ENCODE peak calls at places on chromosomes 5 and 9, in nine cellular contexts. W, G, M, Y, H, L, Q, U and D are unnamed samples.

GRCh38 chr9:130465383-130466096 is 20.8 kb downstream of the ASS1 start:
- DNase-seq in W (no peak), G (no peak), M (no peak), Y (no peak), H (no peak), L (no peak), Q (no peak), U (no peak), D (no peak)

GRCh38 chr5:83000448-83000847 is 76.7 kb downstream of the TMEM167A start:
- DNase-seq in W (no peak), G (no peak), M (peak), Y (no peak), H (no peak), L (no peak), Q (peak), U (no peak), D (no peak)

GRCh38 chr5:106292654-106293053 is 1378.1 kb downstream of the EFNA5 start:
- DNase-seq in W (no peak), G (no peak), M (no peak), Y (no peak), H (no peak), L (no peak), Q (no peak), U (no peak), D (no peak)

GRCh38 chr5:16616536-16617271 is at the start of gene RETREG1:
- DNase-seq in W (peak), G (no peak), M (no peak), Y (peak), H (peak), L (peak), Q (peak), U (no peak), D (peak)

GRCh38 chr9:114721491-114722362 is 39.7 kb upstream of the TEX48 start:
- DNase-seq in W (no peak), G (no peak), M (peak), Y (no peak), H (no peak), L (no peak), Q (peak), U (no peak), D (no peak)

GRCh38 chr5:172643392-172643871 is 2.4 kb downstream of the NEURL1B start:
- DNase-seq in W (no peak), G (no peak), M (no peak), Y (no peak), H (no peak), L (no peak), Q (no peak), U (no peak), D (peak)

GRCh38 chr9:115944166-115944948 is 209.2 kb upstream of the PAPPA start:
- DNase-seq in W (peak), G (peak), M (peak), Y (peak), H (no peak), L (no peak), Q (peak), U (peak), D (no peak)

GRCh38 chr9:5008206-5008605 is 23.1 kb downstream of the JAK2 start:
- DNase-seq in W (no peak), G (no peak), M (no peak), Y (no peak), H (no peak), L (no peak), Q (peak), U (no peak), D (no peak)

GRCh38 chr9:3719286-3719685 is 193.5 kb upstream of the RFX3 start:
- DNase-seq in W (no peak), G (no peak), M (no peak), Y (no peak), H (no peak), L (no peak), Q (peak), U (no peak), D (no peak)

GRCh38 chr5:62597314-62597713 is 18.7 kb downstream of the LRRC70 start:
- DNase-seq in W (no peak), G (no peak), M (no peak), Y (no peak), H (no peak), L (no peak), Q (no peak), U (no peak), D (no peak)

GRCh38 chr9:101131326-101131725 is 102.8 kb downstream of the PLPPR1 start:
- DNase-seq in W (no peak), G (no peak), M (no peak), Y (no peak), H (no peak), L (no peak), Q (no peak), U (no peak), D (no peak)

GRCh38 chr9:99881769-99882168 is 24.7 kb upstream of the STX17 start:
- DNase-seq in W (no peak), G (no peak), M (no peak), Y (no peak), H (no peak), L (no peak), Q (no peak), U (no peak), D (no peak)

GRCh38 chr5:123670981-123671557 is 159.1 kb downstream of the CSNK1G3 start:
- DNase-seq in W (peak), G (no peak), M (peak), Y (peak), H (no peak), L (peak), Q (peak), U (no peak), D (peak)

GRCh38 chr9:122393284-122393983 is 22.6 kb downstream of the PTGS1 start:
- DNase-seq in W (no peak), G (no peak), M (no peak), Y (no peak), H (no peak), L (no peak), Q (no peak), U (no peak), D (no peak)

GRCh38 chr9:113205449-113206247 is 15.4 kb downstream of the FKBP15 start:
- DNase-seq in W (no peak), G (no peak), M (peak), Y (no peak), H (no peak), L (no peak), Q (peak), U (no peak), D (no peak)

GRCh38 chr9:27129221-27129620 is 20.2 kb downstream of the TEK start:
- DNase-seq in W (no peak), G (no peak), M (no peak), Y (no peak), H (no peak), L (no peak), Q (peak), U (no peak), D (no peak)

GRCh38 chr9:111986035-111986556 is 89.5 kb downstream of the UGCG start:
- DNase-seq in W (no peak), G (no peak), M (peak), Y (no peak), H (no peak), L (no peak), Q (no peak), U (no peak), D (no peak)

GRCh38 chr5:57986746-57987145 is 473.1 kb downstream of the PLK2 start:
- DNase-seq in W (peak), G (no peak), M (peak), Y (peak), H (peak), L (no peak), Q (peak), U (no peak), D (peak)

GRCh38 chr9:86601697-86602096 is 247.5 kb upstream of the TUT7 start:
- DNase-seq in W (no peak), G (no peak), M (peak), Y (no peak), H (no peak), L (no peak), Q (no peak), U (no peak), D (no peak)

GRCh38 chr5:140632366-140633080 is 452 bp downstream of the CD14 start:
- DNase-seq in W (peak), G (no peak), M (peak), Y (peak), H (no peak), L (no peak), Q (peak), U (peak), D (no peak)

GRCh38 chr5:155726267-155726666 is 600.7 kb upstream of the SGCD start:
- DNase-seq in W (no peak), G (no peak), M (peak), Y (no peak), H (no peak), L (no peak), Q (peak), U (no peak), D (no peak)

GRCh38 chr9:33180526-33181184 is 13.5 kb upstream of the B4GALT1 start:
- DNase-seq in W (no peak), G (no peak), M (peak), Y (no peak), H (no peak), L (no peak), Q (peak), U (no peak), D (no peak)

GRCh38 chr5:158917731-158918130 is 182.0 kb downstream of the EBF1 start:
- DNase-seq in W (no peak), G (no peak), M (no peak), Y (no peak), H (no peak), L (no peak), Q (no peak), U (no peak), D (no peak)

GRCh38 chr9:107681988-107682387 is 192.4 kb upstream of the KLF4 start:
- DNase-seq in W (no peak), G (no peak), M (no peak), Y (no peak), H (no peak), L (no peak), Q (no peak), U (no peak), D (no peak)

GRCh38 chr5:103560826-103561225 is 1.8 kb downstream of the NUDT12 start:
- DNase-seq in W (no peak), G (no peak), M (no peak), Y (no peak), H (no peak), L (no peak), Q (no peak), U (no peak), D (no peak)

GRCh38 chr9:90007516-90008430 is 403.0 kb downstream of the GADD45G start:
- DNase-seq in W (no peak), G (no peak), M (peak), Y (no peak), H (no peak), L (no peak), Q (peak), U (no peak), D (no peak)

GRCh38 chr9:3968891-3969290 is 331.0 kb downstream of the GLIS3 start:
- DNase-seq in W (no peak), G (no peak), M (no peak), Y (peak), H (no peak), L (peak), Q (no peak), U (no peak), D (no peak)

GRCh38 chr5:93189707-93190120 is 391.3 kb downstream of the NR2F1-AS1 start:
- DNase-seq in W (no peak), G (no peak), M (peak), Y (peak), H (no peak), L (peak), Q (peak), U (no peak), D (no peak)

GRCh38 chr9:35604578-35605335 is at the start of gene TESK1:
- DNase-seq in W (peak), G (no peak), M (peak), Y (peak), H (no peak), L (peak), Q (peak), U (no peak), D (no peak)

GRCh38 chr5:111254613-111255012 is 30.4 kb downstream of the CAMK4 start:
- DNase-seq in W (no peak), G (no peak), M (peak), Y (no peak), H (no peak), L (no peak), Q (peak), U (no peak), D (no peak)

GRCh38 chr5:143341807-143342570 is 61.5 kb downstream of the NR3C1 start:
- DNase-seq in W (no peak), G (no peak), M (peak), Y (no peak), H (no peak), L (peak), Q (peak), U (no peak), D (no peak)

GRCh38 chr5:91955610-91956009 is 572.5 kb upstream of the ARRDC3 start:
- DNase-seq in W (no peak), G (no peak), M (no peak), Y (no peak), H (no peak), L (no peak), Q (peak), U (peak), D (no peak)

GRCh38 chr5:148666353-148666752 is 12.0 kb upstream of the HTR4 start:
- DNase-seq in W (no peak), G (no peak), M (no peak), Y (no peak), H (no peak), L (no peak), Q (no peak), U (no peak), D (no peak)

GRCh38 chr9:22124263-22125011 is 115.3 kb upstream of the CDKN2B start:
- DNase-seq in W (no peak), G (no peak), M (peak), Y (no peak), H (no peak), L (no peak), Q (no peak), U (no peak), D (no peak)

GRCh38 chr5:108381034-108381954 is 604 bp downstream of the FBXL17 start:
- DNase-seq in W (peak), G (peak), M (peak), Y (peak), H (no peak), L (peak), Q (peak), U (peak), D (peak)

GRCh38 chr9:127930298-127931091 is at the start of gene PIP5KL1:
- DNase-seq in W (peak), G (no peak), M (peak), Y (peak), H (no peak), L (peak), Q (peak), U (peak), D (peak)
- H3K27ac ChIP-seq in W (no peak), G (no peak), M (peak), Y (no peak), H (no peak), L (peak), Q (no peak), U (no peak), D (peak)

DNA sequence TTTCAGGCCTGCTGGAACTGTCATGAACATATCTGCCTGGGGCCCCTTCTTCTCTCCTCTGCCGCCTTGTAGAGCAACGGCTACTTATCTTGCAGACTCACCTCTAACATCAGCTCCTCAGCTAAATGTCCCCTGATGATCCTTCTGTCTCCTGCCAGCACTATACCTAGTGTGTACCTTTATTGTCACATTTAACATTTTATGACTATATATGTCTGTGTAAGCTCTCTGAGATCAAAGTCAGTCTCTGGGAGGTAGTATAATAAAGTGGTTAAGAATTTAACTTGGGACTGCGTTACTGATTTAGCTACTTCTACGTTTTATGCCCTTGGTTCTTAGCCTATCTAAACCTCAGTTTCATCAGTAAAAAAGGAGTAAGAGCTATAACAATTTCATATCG is 2.2 kb downstream of the TMED7 start:
- DNase-seq in W (no peak), G (no peak), M (no peak), Y (no peak), H (no peak), L (no peak), Q (no peak), U (no peak), D (no peak)
- H3K4me3 ChIP-seq in W (peak), G (no peak), M (peak), Y (peak), H (peak), L (no peak), Q (no peak), U (peak), D (peak)

GRCh38 chr9:70802206-70802605 is 319.2 kb downstream of the TRPM3 start:
- DNase-seq in W (no peak), G (no peak), M (peak), Y (no peak), H (no peak), L (no peak), Q (peak), U (no peak), D (no peak)

GRCh38 chr9:70805953-70806352 is 315.5 kb downstream of the TRPM3 start:
- DNase-seq in W (peak), G (no peak), M (no peak), Y (no peak), H (no peak), L (no peak), Q (no peak), U (no peak), D (peak)

GRCh38 chr9:70798018-70798417 is 323.4 kb downstream of the TRPM3 start:
- DNase-seq in W (no peak), G (no peak), M (no peak), Y (no peak), H (no peak), L (no peak), Q (no peak), U (no peak), D (no peak)

GRCh38 chr9:70806872-70807271 is 314.5 kb downstream of the TRPM3 start:
- DNase-seq in W (no peak), G (no peak), M (no peak), Y (no peak), H (no peak), L (no peak), Q (no peak), U (no peak), D (no peak)

DNA sequence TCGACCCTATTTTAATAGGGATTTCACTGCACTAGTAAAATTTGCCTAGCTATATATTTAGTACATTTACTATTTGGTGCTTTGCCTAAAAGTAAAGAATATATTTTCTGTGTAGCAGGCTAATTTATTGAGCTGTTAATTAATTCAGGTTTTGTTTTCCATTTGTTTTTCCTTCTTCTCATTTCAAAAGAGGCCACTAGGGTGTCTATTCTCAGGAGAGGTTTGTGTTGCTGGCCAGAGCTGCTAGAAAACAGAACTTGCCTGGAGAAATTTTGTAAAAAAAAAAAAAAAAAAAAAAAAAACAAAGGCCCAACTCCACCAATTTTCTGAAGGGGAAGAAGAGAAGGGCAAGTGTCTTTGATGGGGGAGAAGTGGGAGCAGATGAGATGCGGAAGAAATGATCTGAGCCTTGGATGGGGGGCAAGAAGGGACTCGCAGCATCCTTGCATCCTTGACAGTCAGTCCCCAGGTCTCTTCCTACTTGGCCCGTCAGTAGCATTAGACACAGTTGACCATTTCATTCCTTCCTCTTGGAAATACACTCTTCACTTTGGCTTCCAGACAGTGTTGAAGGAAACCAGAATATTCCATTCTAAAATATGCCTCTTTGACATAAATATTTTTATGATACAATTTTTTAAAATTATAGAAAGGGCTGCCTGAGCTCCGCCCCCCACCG is 318.5 kb downstream of the TRPM3 start:
- DNase-seq in W (no peak), G (no peak), M (no peak), Y (no peak), H (no peak), L (no peak), Q (no peak), U (no peak), D (no peak)
- TF ChIP-seq CTCF in W (no peak), G (no peak), M (no peak), Y (no peak), H (no peak), L (no peak), Q (no peak), U (no peak), D (no peak)

GRCh38 chr9:134777153-134777552 is 103.5 kb upstream of the FCN2 start:
- DNase-seq in W (no peak), G (no peak), M (no peak), Y (no peak), H (no peak), L (no peak), Q (no peak), U (no peak), D (no peak)

GRCh38 chr9:134776080-134776796 is 104.4 kb upstream of the FCN2 start:
- DNase-seq in W (no peak), G (no peak), M (peak), Y (no peak), H (no peak), L (no peak), Q (peak), U (no peak), D (peak)

GRCh38 chr9:134779640-134780039 is 101.0 kb upstream of the FCN2 start:
- DNase-seq in W (no peak), G (no peak), M (no peak), Y (no peak), H (no peak), L (no peak), Q (no peak), U (no peak), D (no peak)

GRCh38 chr9:134778841-134779411 is 101.7 kb upstream of the FCN2 start:
- DNase-seq in W (peak), G (no peak), M (peak), Y (peak), H (no peak), L (peak), Q (peak), U (no peak), D (peak)

DNA sequence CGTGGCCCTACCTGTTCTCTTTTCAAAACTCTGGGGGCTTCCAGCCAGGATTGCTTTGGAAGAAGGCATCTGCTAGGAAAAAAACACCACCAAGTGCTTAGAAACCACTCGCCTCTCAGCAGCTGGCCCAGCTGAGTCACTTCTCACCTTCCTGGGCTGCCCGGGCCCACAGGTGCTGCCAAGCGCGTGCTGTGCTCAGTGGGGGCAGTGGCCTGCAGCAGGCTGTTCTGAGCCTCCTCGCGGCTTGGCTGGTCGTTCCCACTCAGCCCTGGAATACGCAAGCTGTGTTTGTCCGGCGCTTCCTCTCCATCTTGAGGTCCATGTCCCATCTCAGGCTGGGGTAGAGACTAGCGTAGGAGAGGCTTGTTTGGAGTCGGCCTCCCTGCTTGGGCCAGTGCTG is 102.5 kb upstream of the FCN2 start:
- DNase-seq in W (no peak), G (no peak), M (no peak), Y (no peak), H (no peak), L (no peak), Q (no peak), U (no peak), D (no peak)
- H3K27ac ChIP-seq in W (no peak), G (no peak), M (no peak), Y (no peak), H (no peak), L (no peak), Q (no peak), U (no peak), D (peak)

DNA sequence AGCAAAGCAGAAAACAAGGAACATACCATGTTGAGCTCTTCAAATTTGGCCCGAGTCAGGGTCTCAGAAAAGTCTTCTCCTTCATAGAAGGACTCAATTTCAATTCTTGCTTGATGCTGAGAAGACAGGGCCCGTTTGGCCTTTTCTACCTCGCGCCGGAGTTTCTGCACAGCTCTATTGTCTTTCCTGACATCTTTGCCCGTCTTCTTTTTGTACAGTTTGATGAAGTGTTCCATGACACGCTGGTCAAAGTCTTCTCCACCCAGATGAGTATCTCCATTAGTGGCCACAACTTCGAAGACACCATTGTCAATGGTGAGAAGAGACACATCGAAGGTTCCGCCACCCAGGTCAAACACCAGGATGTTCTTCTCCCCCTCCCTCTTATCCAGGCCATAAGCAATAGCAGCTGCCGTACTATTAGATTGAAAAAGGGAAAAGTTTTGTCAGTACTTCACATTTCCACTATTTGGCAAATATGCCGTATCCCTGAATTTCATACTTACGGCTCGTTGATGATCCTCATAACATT is 2.2 kb downstream of the HSPA5 start:
- DNase-seq in W (no peak), G (no peak), M (no peak), Y (no peak), H (no peak), L (no peak), Q (no peak), U (no peak), D (no peak)
- H3K4me3 ChIP-seq in W (peak), G (no peak), M (peak), Y (peak), H (peak), L (no peak), Q (peak), U (peak), D (peak)